ENCODE peak calls at places on chromosomes 2 and 18, in nine cellular contexts. One of them, this sample, is unnamed.
A peak's percentile ranks its signal among the peaks of the same experiment; 100 is the strongest.

GRCh38 chr2:27502149-27502548 is 5.5 kb downstream of the GCKR start:
- DNase-seq in HCT116: no peak
- DNase-seq in mammary epithelial cell: no peak
- DNase-seq in H9: no peak
- DNase-seq in colonic mucosa: no peak
- DNase-seq in heart right ventricle: no peak
- DNase-seq in body of pancreas: no peak
- DNase-seq in upper lobe of right lung: no peak
- DNase-seq in Caco-2: no peak
- DNase-seq in this sample: no peak

GRCh38 chr2:108367776-108368175 is 10.0 kb upstream of the SULT1C4 start:
- DNase-seq in H9: no peak
- DNase-seq in HCT116: no peak
- DNase-seq in Caco-2: no peak
- DNase-seq in colonic mucosa: no peak
- DNase-seq in mammary epithelial cell: no peak
- DNase-seq in heart right ventricle: no peak
- DNase-seq in upper lobe of right lung: no peak
- DNase-seq in body of pancreas: no peak
- DNase-seq in this sample: no peak

GRCh38 chr2:99698896-99699295 is 209.1 kb upstream of the REV1 start:
- DNase-seq in H9: no peak
- DNase-seq in upper lobe of right lung: no peak
- DNase-seq in mammary epithelial cell: peak; percentile 62
- DNase-seq in heart right ventricle: no peak
- DNase-seq in Caco-2: no peak
- DNase-seq in body of pancreas: no peak
- DNase-seq in colonic mucosa: no peak
- DNase-seq in HCT116: no peak
- DNase-seq in this sample: peak; percentile 33

GRCh38 chr2:148739454-148740105 is 95.0 kb downstream of the EPC2 start:
- DNase-seq in H9: no peak
- DNase-seq in body of pancreas: no peak
- DNase-seq in mammary epithelial cell: no peak
- DNase-seq in HCT116: no peak
- DNase-seq in colonic mucosa: no peak
- DNase-seq in Caco-2: no peak
- DNase-seq in upper lobe of right lung: no peak
- DNase-seq in heart right ventricle: no peak
- DNase-seq in this sample: no peak

GRCh38 chr2:119025013-119025412 is 83.0 kb downstream of the MARCO start:
- DNase-seq in HCT116: no peak
- DNase-seq in body of pancreas: no peak
- DNase-seq in upper lobe of right lung: no peak
- DNase-seq in Caco-2: no peak
- DNase-seq in mammary epithelial cell: no peak
- DNase-seq in H9: no peak
- DNase-seq in colonic mucosa: no peak
- DNase-seq in heart right ventricle: no peak
- DNase-seq in this sample: no peak

GRCh38 chr2:68454719-68455118 is 12.4 kb downstream of the FBXO48 start:
- DNase-seq in body of pancreas: no peak
- DNase-seq in upper lobe of right lung: no peak
- DNase-seq in H9: no peak
- DNase-seq in colonic mucosa: no peak
- DNase-seq in heart right ventricle: no peak
- DNase-seq in HCT116: no peak
- DNase-seq in Caco-2: no peak
- DNase-seq in mammary epithelial cell: no peak
- DNase-seq in this sample: no peak

GRCh38 chr2:20177556-20178403 is 47.1 kb downstream of the SDC1 start:
- DNase-seq in mammary epithelial cell: no peak
- DNase-seq in HCT116: no peak
- DNase-seq in H9: no peak
- DNase-seq in body of pancreas: no peak
- DNase-seq in heart right ventricle: no peak
- DNase-seq in colonic mucosa: no peak
- DNase-seq in Caco-2: peak; percentile 12
- DNase-seq in upper lobe of right lung: no peak
- DNase-seq in this sample: no peak

GRCh38 chr2:27527182-27527581 is 30.5 kb downstream of the GCKR start:
- DNase-seq in body of pancreas: no peak
- DNase-seq in H9: no peak
- DNase-seq in Caco-2: no peak
- DNase-seq in HCT116: peak; percentile 33
- DNase-seq in heart right ventricle: no peak
- DNase-seq in upper lobe of right lung: no peak
- DNase-seq in colonic mucosa: no peak
- DNase-seq in mammary epithelial cell: peak; percentile 58
- DNase-seq in this sample: no peak

GRCh38 chr2:168671932-168672331 is 130.5 kb upstream of the NOSTRIN start:
- DNase-seq in colonic mucosa: no peak
- DNase-seq in mammary epithelial cell: peak; percentile 68
- DNase-seq in HCT116: no peak
- DNase-seq in heart right ventricle: no peak
- DNase-seq in body of pancreas: no peak
- DNase-seq in H9: no peak
- DNase-seq in upper lobe of right lung: no peak
- DNase-seq in Caco-2: no peak
- DNase-seq in this sample: no peak

GRCh38 chr2:152166633-152167032 is 8.9 kb downstream of the STAM2 start:
- DNase-seq in HCT116: no peak
- DNase-seq in mammary epithelial cell: no peak
- DNase-seq in heart right ventricle: no peak
- DNase-seq in Caco-2: no peak
- DNase-seq in colonic mucosa: no peak
- DNase-seq in H9: no peak
- DNase-seq in upper lobe of right lung: no peak
- DNase-seq in body of pancreas: no peak
- DNase-seq in this sample: no peak

GRCh38 chr2:70777450-70777849 is 9.4 kb upstream of the ADD2 start:
- DNase-seq in body of pancreas: no peak
- DNase-seq in HCT116: no peak
- DNase-seq in upper lobe of right lung: no peak
- DNase-seq in H9: no peak
- DNase-seq in Caco-2: no peak
- DNase-seq in heart right ventricle: no peak
- DNase-seq in mammary epithelial cell: peak; percentile 12
- DNase-seq in colonic mucosa: no peak
- DNase-seq in this sample: no peak

GRCh38 chr2:120593921-120594686 is 141.6 kb upstream of the GLI2 start:
- DNase-seq in H9: no peak
- DNase-seq in upper lobe of right lung: no peak
- DNase-seq in mammary epithelial cell: no peak
- DNase-seq in heart right ventricle: no peak
- DNase-seq in colonic mucosa: no peak
- DNase-seq in Caco-2: no peak
- DNase-seq in body of pancreas: no peak
- DNase-seq in HCT116: no peak
- DNase-seq in this sample: no peak

GRCh38 chr2:227106845-227107759 is 56.9 kb downstream of the COL4A4 start:
- DNase-seq in H9: peak; percentile 60
- DNase-seq in Caco-2: peak; percentile 51
- DNase-seq in heart right ventricle: no peak
- DNase-seq in mammary epithelial cell: peak; percentile 30
- DNase-seq in colonic mucosa: peak; percentile 55
- DNase-seq in body of pancreas: peak; percentile 71
- DNase-seq in upper lobe of right lung: no peak
- DNase-seq in HCT116: peak; percentile 55
- DNase-seq in this sample: no peak

GRCh38 chr2:3535794-3536681 is 16.7 kb upstream of the ADI1 start:
- DNase-seq in HCT116: peak; percentile 26
- DNase-seq in Caco-2: peak; percentile 80
- DNase-seq in colonic mucosa: peak; percentile 36
- DNase-seq in body of pancreas: peak; percentile 65
- DNase-seq in mammary epithelial cell: peak; percentile 81
- DNase-seq in H9: no peak
- DNase-seq in upper lobe of right lung: no peak
- DNase-seq in heart right ventricle: peak; percentile 68
- DNase-seq in this sample: peak; percentile 86

GRCh38 chr2:20008703-20009102 is 3.8 kb downstream of the MATN3 start:
- DNase-seq in colonic mucosa: no peak
- DNase-seq in heart right ventricle: no peak
- DNase-seq in upper lobe of right lung: no peak
- DNase-seq in mammary epithelial cell: no peak
- DNase-seq in H9: no peak
- DNase-seq in Caco-2: no peak
- DNase-seq in body of pancreas: no peak
- DNase-seq in HCT116: no peak
- DNase-seq in this sample: no peak

GRCh38 chr18:32439241-32439640 is 31.4 kb downstream of the GAREM1 start:
- DNase-seq in colonic mucosa: no peak
- DNase-seq in H9: no peak
- DNase-seq in Caco-2: no peak
- DNase-seq in upper lobe of right lung: no peak
- DNase-seq in HCT116: no peak
- DNase-seq in body of pancreas: no peak
- DNase-seq in heart right ventricle: no peak
- DNase-seq in mammary epithelial cell: no peak
- DNase-seq in this sample: no peak

GRCh38 chr2:20050104-20050711 is 1.2 kb downstream of the LAPTM4A start:
- DNase-seq in colonic mucosa: peak; percentile 46
- DNase-seq in mammary epithelial cell: peak; percentile 84
- DNase-seq in HCT116: no peak
- DNase-seq in upper lobe of right lung: no peak
- DNase-seq in body of pancreas: peak; percentile 59
- DNase-seq in heart right ventricle: no peak
- DNase-seq in H9: no peak
- DNase-seq in Caco-2: no peak
- DNase-seq in this sample: no peak

GRCh38 chr2:30771200-30771599 is 36.0 kb downstream of the CAPN13 start:
- DNase-seq in heart right ventricle: no peak
- DNase-seq in Caco-2: no peak
- DNase-seq in H9: no peak
- DNase-seq in colonic mucosa: peak; percentile 8
- DNase-seq in upper lobe of right lung: no peak
- DNase-seq in body of pancreas: no peak
- DNase-seq in mammary epithelial cell: no peak
- DNase-seq in HCT116: no peak
- DNase-seq in this sample: no peak

GRCh38 chr2:200430017-200430416 is 79.9 kb downstream of the KCTD18 start:
- DNase-seq in colonic mucosa: no peak
- DNase-seq in mammary epithelial cell: no peak
- DNase-seq in body of pancreas: no peak
- DNase-seq in H9: no peak
- DNase-seq in HCT116: no peak
- DNase-seq in upper lobe of right lung: no peak
- DNase-seq in heart right ventricle: no peak
- DNase-seq in Caco-2: no peak
- DNase-seq in this sample: no peak

GRCh38 chr2:238158807-238159539 is at the start of gene ERFE:
- DNase-seq in body of pancreas: no peak
- DNase-seq in H9: peak; percentile 59
- DNase-seq in HCT116: no peak
- DNase-seq in Caco-2: no peak
- DNase-seq in heart right ventricle: peak; percentile 43
- DNase-seq in colonic mucosa: no peak
- DNase-seq in upper lobe of right lung: peak; percentile 70
- DNase-seq in mammary epithelial cell: no peak
- DNase-seq in this sample: no peak
- TF ChIP-seq CTCF in body of pancreas: no peak
- TF ChIP-seq CTCF in H9: peak; percentile 68
- TF ChIP-seq CTCF in HCT116: no peak
- TF ChIP-seq CTCF in Caco-2: peak; percentile 45
- TF ChIP-seq CTCF in heart right ventricle: peak; percentile 59
- TF ChIP-seq CTCF in colonic mucosa: peak; percentile 25
- TF ChIP-seq CTCF in upper lobe of right lung: peak; percentile 38
- TF ChIP-seq CTCF in mammary epithelial cell: no peak
- TF ChIP-seq CTCF in this sample: peak; percentile 46

DNA sequence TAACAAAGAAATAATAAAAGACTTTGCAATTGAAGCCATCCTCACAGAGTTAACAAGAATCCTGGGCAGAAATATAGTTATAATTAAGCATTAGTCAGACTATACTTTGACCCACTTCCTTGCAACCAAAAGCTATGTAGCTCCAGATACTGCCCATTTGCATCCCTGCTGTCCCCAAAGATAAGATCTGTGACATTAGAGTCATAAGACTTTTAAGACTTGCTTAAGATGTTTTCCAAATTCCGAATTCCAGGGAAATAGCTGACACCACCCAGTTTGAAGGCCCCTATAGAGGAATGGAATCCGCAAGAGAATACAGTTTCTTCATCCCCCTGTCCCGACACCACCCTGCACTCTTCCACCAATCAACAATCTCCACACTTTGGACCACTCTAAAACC is 69.5 kb upstream of the TLK1 start:
- DNase-seq in colonic mucosa: no peak
- DNase-seq in H9: no peak
- DNase-seq in body of pancreas: no peak
- DNase-seq in Caco-2: no peak
- DNase-seq in HCT116: no peak
- DNase-seq in mammary epithelial cell: no peak
- DNase-seq in heart right ventricle: no peak
- DNase-seq in upper lobe of right lung: no peak
- DNase-seq in this sample: no peak
- TF ChIP-seq CTCF in colonic mucosa: no peak
- TF ChIP-seq CTCF in H9: no peak
- TF ChIP-seq CTCF in body of pancreas: no peak
- TF ChIP-seq CTCF in Caco-2: no peak
- TF ChIP-seq CTCF in HCT116: no peak
- TF ChIP-seq CTCF in mammary epithelial cell: no peak
- TF ChIP-seq CTCF in heart right ventricle: no peak
- TF ChIP-seq CTCF in upper lobe of right lung: no peak
- TF ChIP-seq CTCF in this sample: no peak

GRCh38 chr18:49728542-49728941 is 84.8 kb downstream of the ACAA2 start:
- DNase-seq in colonic mucosa: peak; percentile 84
- DNase-seq in Caco-2: peak; percentile 46
- DNase-seq in body of pancreas: peak; percentile 57
- DNase-seq in upper lobe of right lung: peak; percentile 70
- DNase-seq in HCT116: peak; percentile 47
- DNase-seq in H9: peak; percentile 82
- DNase-seq in heart right ventricle: peak; percentile 45
- DNase-seq in mammary epithelial cell: peak; percentile 57
- DNase-seq in this sample: no peak
- TF ChIP-seq CTCF in colonic mucosa: peak; percentile 64
- TF ChIP-seq CTCF in Caco-2: peak; percentile 22
- TF ChIP-seq CTCF in body of pancreas: peak; percentile 52
- TF ChIP-seq CTCF in upper lobe of right lung: peak; percentile 67
- TF ChIP-seq CTCF in HCT116: peak; percentile 84
- TF ChIP-seq CTCF in H9: peak; percentile 85
- TF ChIP-seq CTCF in heart right ventricle: peak; percentile 51
- TF ChIP-seq CTCF in mammary epithelial cell: peak; percentile 87
- TF ChIP-seq CTCF in this sample: no peak

DNA sequence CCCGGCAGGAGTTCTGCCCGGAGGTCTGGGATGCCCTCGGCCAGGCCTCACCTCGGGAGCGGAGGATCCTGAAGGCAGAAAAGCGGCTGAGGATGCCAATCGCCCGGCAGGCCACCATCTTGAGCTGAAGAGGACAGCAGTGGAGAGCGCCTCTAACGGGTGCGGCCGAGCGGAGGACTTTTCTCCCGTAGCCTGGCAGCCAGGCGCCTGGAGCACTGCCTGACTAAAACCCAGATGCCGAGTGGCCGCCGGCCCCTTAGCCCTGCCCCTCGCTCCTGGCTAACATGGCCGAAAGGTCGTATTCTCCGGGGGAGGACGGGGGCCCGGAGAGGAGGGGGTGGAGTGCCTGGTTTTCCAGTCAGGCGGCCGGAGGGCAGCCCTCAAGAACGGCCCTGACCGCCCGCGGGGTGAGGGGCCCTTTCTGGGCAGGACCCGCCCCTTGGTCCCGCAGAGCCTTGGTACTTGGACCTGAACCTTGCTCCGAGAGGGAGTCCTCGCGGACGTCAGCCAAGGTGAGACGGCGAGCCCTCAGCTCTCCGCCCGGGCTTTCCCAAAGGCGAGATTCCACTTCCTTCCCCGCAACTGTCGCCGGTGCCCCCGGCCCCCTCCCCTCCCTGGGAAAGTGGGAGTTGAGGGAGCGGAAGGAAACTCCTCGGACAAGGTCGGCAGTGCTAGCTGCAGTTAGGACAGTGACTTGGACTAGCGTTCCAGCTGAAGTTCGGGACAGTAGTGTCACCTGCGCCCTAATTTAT is at the start of the genes HADHA and HADHB:
- DNase-seq in Caco-2: peak; percentile 97
- DNase-seq in H9: peak; percentile 94
- DNase-seq in HCT116: peak; percentile 91
- DNase-seq in heart right ventricle: peak; percentile 90
- DNase-seq in body of pancreas: peak; percentile 93
- DNase-seq in upper lobe of right lung: peak; percentile 96
- DNase-seq in colonic mucosa: peak; percentile 92
- DNase-seq in mammary epithelial cell: peak; percentile 90
- DNase-seq in this sample: peak; percentile 95
- TF ChIP-seq CTCF in Caco-2: no peak
- TF ChIP-seq CTCF in H9: peak; percentile 28
- TF ChIP-seq CTCF in HCT116: no peak
- TF ChIP-seq CTCF in heart right ventricle: peak; percentile 47
- TF ChIP-seq CTCF in body of pancreas: peak; percentile 44
- TF ChIP-seq CTCF in upper lobe of right lung: peak; percentile 34
- TF ChIP-seq CTCF in colonic mucosa: no peak
- TF ChIP-seq CTCF in mammary epithelial cell: peak; percentile 4
- TF ChIP-seq CTCF in this sample: no peak

This sample was measured in coronary artery.